ENCODE peak calls at places on chromosomes 6 and 20, in seven cellular contexts. I is HCT116, S is K562, Q is SK-N-SH, E is GM12878, R is HepG2, B is GM23338. J is an unnamed sample.

GRCh38 chr6:35483892-35484645 is 12.8 kb downstream of the TEAD3 start:
- DNase-seq in I (no peak), S (no peak), Q (no peak), E (no peak), R (no peak), B (no peak), J (no peak)

GRCh38 chr6:89997456-89998445 is 103.5 kb downstream of the GJA10 start:
- DNase-seq in I (no peak), S (no peak), Q (no peak), E (no peak), R (no peak), B (no peak), J (peak; percentile 9)

GRCh38 chr20:39853664-39854063 is 835.4 kb downstream of the MAFB start:
- DNase-seq in I (no peak), S (no peak), Q (no peak), E (peak; percentile 24), R (no peak), B (peak; percentile 11), J (no peak)

GRCh38 chr6:137246164-137246563 is 27.0 kb upstream of the IFNGR1 start:
- DNase-seq in I (no peak), S (no peak), Q (no peak), E (no peak), R (no peak), B (no peak), J (no peak)

GRCh38 chr6:14883921-14884320 is 361.9 kb upstream of the JARID2 start:
- DNase-seq in I (no peak), S (no peak), Q (no peak), E (no peak), R (no peak), B (peak; percentile 67), J (peak; percentile 13)

GRCh38 chr6:90285611-90286381 is 10.8 kb downstream of the BACH2 start:
- DNase-seq in I (peak; percentile 76), S (peak; percentile 84), Q (peak; percentile 36), E (peak; percentile 71), R (peak; percentile 18), B (peak; percentile 78), J (peak; percentile 53)

GRCh38 chr6:32982084-32982701 is 13.8 kb downstream of the BRD2 start:
- DNase-seq in I (no peak), S (no peak), Q (no peak), E (no peak), R (no peak), B (no peak), J (no peak)

GRCh38 chr6:132673376-132674094 is 14.6 kb upstream of the TAAR1 start:
- DNase-seq in I (no peak), S (peak; percentile 16), Q (no peak), E (no peak), R (no peak), B (no peak), J (no peak)

GRCh38 chr6:118283759-118284158 is 264.3 kb upstream of the PLN start:
- DNase-seq in I (peak; percentile 55), S (peak; percentile 39), Q (peak; percentile 48), E (no peak), R (peak; percentile 59), B (peak; percentile 78), J (peak; percentile 18)

GRCh38 chr6:56851541-56852248 is 103.2 kb upstream of the BEND6 start:
- DNase-seq in I (no peak), S (peak; percentile 40), Q (peak; percentile 66), E (peak; percentile 89), R (peak; percentile 72), B (peak; percentile 94), J (no peak)

GRCh38 chr6:79797912-79798311 is 149.4 kb downstream of the ELOVL4 start:
- DNase-seq in I (no peak), S (no peak), Q (no peak), E (no peak), R (no peak), B (no peak), J (no peak)

GRCh38 chr6:75368151-75368779 is 83.7 kb upstream of the TMEM30A start:
- DNase-seq in I (peak; percentile 42), S (peak; percentile 15), Q (peak; percentile 12), E (no peak), R (peak; percentile 44), B (peak; percentile 88), J (no peak)

GRCh38 chr6:10355115-10355702 is 59.7 kb downstream of the TFAP2A start:
- DNase-seq in I (no peak), S (no peak), Q (no peak), E (no peak), R (no peak), B (no peak), J (no peak)

GRCh38 chr6:96947055-96947454 is 22.5 kb downstream of the KLHL32 start:
- DNase-seq in I (no peak), S (no peak), Q (no peak), E (peak; percentile 48), R (no peak), B (no peak), J (no peak)

GRCh38 chr20:44911264-44911921 is 1.5 kb downstream of the PABPC1L start:
- DNase-seq in I (peak; percentile 69), S (peak; percentile 87), Q (peak; percentile 80), E (no peak), R (peak; percentile 96), B (peak; percentile 88), J (no peak)

GRCh38 chr6:135568366-135568765 is 70.8 kb upstream of the AHI1 start:
- DNase-seq in I (no peak), S (peak; percentile 15), Q (peak; percentile 45), E (peak; percentile 7), R (no peak), B (no peak), J (no peak)

GRCh38 chr6:138196142-138196738 is 22.1 kb downstream of the PBOV1 start:
- DNase-seq in I (no peak), S (no peak), Q (no peak), E (no peak), R (no peak), B (no peak), J (no peak)

GRCh38 chr6:49551126-49551865 is 828 bp downstream of the C6orf141 start:
- DNase-seq in I (no peak), S (no peak), Q (no peak), E (no peak), R (no peak), B (peak; percentile 77), J (no peak)

GRCh38 chr6:100923481-100923880 is 42.4 kb upstream of the ASCC3 start:
- DNase-seq in I (no peak), S (no peak), Q (no peak), E (no peak), R (no peak), B (no peak), J (no peak)

GRCh38 chr6:140923048-140923447 is 1209.7 kb upstream of the GJE1 start:
- DNase-seq in I (no peak), S (no peak), Q (no peak), E (no peak), R (no peak), B (no peak), J (no peak)

GRCh38 chr6:40334496-40334895 is 252.7 kb downstream of the LRFN2 start:
- DNase-seq in I (no peak), S (no peak), Q (no peak), E (no peak), R (no peak), B (no peak), J (no peak)
- TF ChIP-seq POLR2AphosphoS5 in I (no peak), S (no peak), Q (no peak), E (no peak), R (no peak), B (no peak), J (no peak)

DNA sequence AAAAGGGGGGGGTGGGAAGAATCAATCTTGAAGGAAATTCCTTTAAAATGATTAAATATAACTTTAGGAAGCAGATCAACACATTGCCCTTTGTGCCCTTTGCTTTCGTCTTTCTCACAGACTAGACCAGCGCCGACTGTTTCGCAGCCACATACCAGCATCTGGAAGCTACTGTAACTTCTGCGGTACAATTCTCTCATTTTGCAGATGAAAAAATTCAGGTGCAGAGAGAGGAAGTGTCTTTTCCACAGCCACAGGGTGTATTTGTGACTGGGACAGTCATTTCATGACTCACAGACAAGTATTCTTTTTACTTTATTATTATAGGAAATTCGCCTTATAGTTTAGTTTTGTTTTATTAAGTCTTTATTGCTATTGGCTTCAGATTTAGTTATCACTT is 84.2 kb downstream of the UST start:
- DNase-seq in I (no peak), S (no peak), Q (no peak), E (no peak), R (no peak), B (no peak), J (no peak)
- TF ChIP-seq REST in I (no peak), S (no peak), Q (no peak), E (no peak), R (no peak), B (no peak), J (no peak)

DNA sequence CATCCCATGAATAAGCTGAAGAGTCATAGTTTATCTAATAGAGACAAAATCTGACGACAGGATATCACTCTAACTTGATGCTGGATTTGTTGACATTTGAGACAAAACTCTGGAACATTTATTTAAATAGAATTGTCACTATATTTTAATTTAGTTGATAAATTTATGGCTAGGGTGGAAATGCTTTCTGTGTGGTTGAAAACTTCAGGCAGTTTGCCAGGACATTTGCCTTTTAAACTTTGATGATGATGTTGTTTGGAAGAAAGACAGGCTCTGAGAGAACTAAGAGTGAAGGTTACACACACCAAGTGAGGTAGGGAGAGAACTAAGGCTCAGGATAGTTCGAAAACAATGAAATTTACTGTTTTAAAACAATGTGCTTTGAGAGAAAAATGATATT is 68.2 kb downstream of the GJA1 start:
- DNase-seq in I (no peak), S (no peak), Q (no peak), E (no peak), R (no peak), B (no peak), J (no peak)
- H3K27ac ChIP-seq in I (no peak overlapping the region), S (no peak overlapping the region), Q (no peak overlapping the region), E (no peak overlapping the region), R (no peak overlapping the region), B (no peak overlapping the region), J (no peak overlapping the region)

DNA sequence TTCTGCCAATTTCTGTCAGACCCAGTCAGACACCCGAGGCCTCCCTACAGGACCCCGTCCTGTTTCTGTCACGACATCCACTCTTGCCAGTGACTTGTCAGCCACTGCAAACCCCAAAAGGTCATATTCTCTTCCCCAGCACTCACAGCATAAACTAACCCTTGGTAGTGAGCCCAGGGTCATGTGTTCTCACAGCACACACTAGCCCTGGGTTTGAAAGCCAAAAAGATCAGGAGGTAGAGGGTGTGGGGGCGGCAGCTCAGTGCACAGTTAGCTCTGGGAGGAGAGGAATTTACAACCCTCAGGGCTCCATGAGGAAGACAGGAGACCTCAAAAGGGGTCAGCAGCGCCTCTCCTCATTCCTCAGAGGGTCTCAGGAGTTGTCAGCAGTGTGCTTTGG is 9.9 kb upstream of the SNX9 start:
- DNase-seq in I (no peak), S (peak; percentile 31), Q (no peak), E (no peak), R (no peak), B (no peak), J (no peak)
- TF ChIP-seq POLR2AphosphoS5 in I (no peak), S (no peak), Q (no peak), E (no peak), R (no peak), B (no peak), J (no peak)

GRCh38 chr6:26118999-26119398 is 31.8 kb downstream of the HFE start:
- DNase-seq in I (peak; percentile 89), S (no peak), Q (no peak), E (no peak), R (peak; percentile 43), B (no peak), J (no peak)
- TF ChIP-seq REST in I (no peak), S (no peak), Q (no peak), E (no peak), R (no peak), B (no peak), J (no peak)